ENCODE peak calls at places on chromosomes 11 and 22, in six cellular contexts. M is A549, L is GM12878, Z is SK-N-SH, S is HepG2, B is HCT116. D is an unnamed sample.

GRCh38 chr11:61919841-61920631 is 2.7 kb upstream of the RAB3IL1 start:
- DNase-seq in M (peak; percentile 50), L (no peak), Z (peak; percentile 11), S (no peak), B (no peak), D (no peak)

GRCh38 chr22:42022162-42022847 is 23.7 kb downstream of the WBP2NL start:
- DNase-seq in M (no peak), L (peak; percentile 30), Z (no peak), S (no peak), B (no peak), D (peak; percentile 42)

GRCh38 chr22:22773979-22774738 is 113.5 kb upstream of the IGLL5 start:
- DNase-seq in M (no peak), L (no peak), Z (no peak), S (no peak), B (no peak), D (peak; percentile 45)

GRCh38 chr22:47624277-47625012 is 862.0 kb downstream of the TBC1D22A start:
- DNase-seq in M (no peak), L (no peak), Z (no peak), S (no peak), B (no peak), D (no peak)

GRCh38 chr11:6757373-6757967 is 14.3 kb downstream of the OR2AG2 start:
- DNase-seq in M (peak; percentile 35), L (no peak), Z (peak; percentile 27), S (peak; percentile 44), B (peak; percentile 32), D (peak; percentile 62)

GRCh38 chr11:79864882-79865281 is 424.1 kb upstream of the TENM4 start:
- DNase-seq in M (no peak), L (no peak), Z (no peak), S (no peak), B (no peak), D (no peak)

GRCh38 chr11:27040302-27041115 is at the start of gene BBOX1:
- DNase-seq in M (no peak), L (no peak), Z (peak; percentile 9), S (no peak), B (no peak), D (no peak)

GRCh38 chr11:64253481-64253880 is 2.2 kb downstream of the PLCB3 start:
- DNase-seq in M (no peak), L (no peak), Z (no peak), S (no peak), B (no peak), D (no peak)

GRCh38 chr22:45318168-45318557 is 8.4 kb downstream of the FAM118A start:
- DNase-seq in M (no peak), L (peak; percentile 68), Z (peak; percentile 75), S (no peak), B (no peak), D (peak; percentile 61)

GRCh38 chr11:118010738-118011461 is 24.7 kb downstream of the IL10RA start:
- DNase-seq in M (no peak), L (peak; percentile 86), Z (no peak), S (no peak), B (no peak), D (peak; percentile 93)

GRCh38 chr11:114059984-114060401 is 482 bp downstream of the ZBTB16 start:
- DNase-seq in M (no peak), L (no peak), Z (no peak), S (no peak), B (no peak), D (peak; percentile 85)

GRCh38 chr11:86983071-86983488 is 27.9 kb upstream of the FZD4 start:
- DNase-seq in M (no peak), L (no peak), Z (no peak), S (peak; percentile 66), B (no peak), D (no peak)

GRCh38 chr11:117305145-117305544 is 10.9 kb downstream of the BACE1 start:
- DNase-seq in M (no peak), L (no peak), Z (no peak), S (no peak), B (no peak), D (no peak)

GRCh38 chr11:102974552-102975280 is 19.2 kb upstream of the MMP13 start:
- DNase-seq in M (no peak), L (no peak), Z (no peak), S (no peak), B (no peak), D (no peak)

GRCh38 chr22:20211997-20212753 is 55.9 kb downstream of the RTN4R start:
- DNase-seq in M (no peak), L (no peak), Z (peak; percentile 94), S (no peak), B (peak; percentile 56), D (no peak)

GRCh38 chr11:122998727-122999370 is 17.2 kb upstream of the BSX start:
- DNase-seq in M (no peak), L (no peak), Z (no peak), S (no peak), B (no peak), D (no peak)

GRCh38 chr11:112297248-112297866 is 36.7 kb upstream of the PLET1 start:
- DNase-seq in M (no peak), L (no peak), Z (no peak), S (no peak), B (no peak), D (no peak)

GRCh38 chr11:46693597-46694012 is 6.8 kb downstream of the ARHGAP1 start:
- DNase-seq in M (no peak), L (no peak), Z (no peak), S (no peak), B (no peak), D (no peak)

GRCh38 chr11:31817054-31817620 is 6.0 kb upstream of the PAX6 start:
- DNase-seq in M (no peak), L (no peak), Z (peak; percentile 38), S (no peak), B (no peak), D (no peak)

GRCh38 chr11:19368726-19369364 is 128.1 kb upstream of the E2F8 start:
- DNase-seq in M (no peak), L (no peak), Z (no peak), S (no peak), B (no peak), D (peak; percentile 91)

GRCh38 chr11:19367051-19367709 is 126.4 kb upstream of the E2F8 start:
- DNase-seq in M (no peak), L (no peak), Z (no peak), S (no peak), B (no peak), D (no peak)

GRCh38 chr11:19370100-19370861 is 129.5 kb upstream of the E2F8 start:
- DNase-seq in M (no peak), L (no peak), Z (no peak), S (no peak), B (no peak), D (peak; percentile 51)

DNA sequence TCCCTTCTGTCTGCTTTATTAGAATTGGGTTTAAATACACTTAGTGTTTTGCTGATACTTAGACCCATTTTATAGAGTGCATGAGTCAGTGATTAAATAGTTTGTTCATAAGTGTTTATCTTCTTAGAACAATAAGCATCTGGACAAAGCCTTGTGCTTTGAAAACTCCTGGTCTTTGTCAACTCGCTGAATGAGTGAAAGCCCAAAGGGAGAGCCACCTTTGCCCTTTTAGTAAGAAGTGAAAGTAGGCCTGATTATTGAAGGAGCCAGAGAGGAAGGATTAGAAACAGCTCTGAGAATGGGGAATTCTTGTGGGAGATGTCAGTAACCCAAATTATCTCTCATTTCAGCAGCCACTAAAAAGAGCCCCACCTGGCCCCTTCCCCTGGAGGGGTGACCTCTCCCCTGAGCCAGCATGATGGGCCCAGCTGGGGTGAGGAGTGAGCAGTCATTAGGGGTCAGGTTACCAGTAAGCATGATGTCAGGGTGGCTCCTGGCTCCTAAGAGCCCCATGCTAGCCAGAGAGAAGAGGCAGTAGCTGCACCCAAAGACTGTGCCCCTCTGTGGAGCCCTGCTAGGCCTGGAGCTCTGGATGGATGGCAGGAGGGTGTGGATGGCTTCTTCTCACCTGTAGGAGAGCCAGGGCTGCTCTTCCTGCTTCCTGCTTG is 125.1 kb upstream of the E2F8 start:
- DNase-seq in M (no peak), L (no peak), Z (no peak), S (no peak), B (no peak), D (no peak)
- TF ChIP-seq MAX in M (no peak), L (no peak), Z (no peak), S (no peak), B (no peak), D (no peak)

GRCh38 chr11:92225563-92226308 is 1.1 kb downstream of the FAT3 start:
- DNase-seq in M (no peak), L (no peak), Z (peak; percentile 71), S (no peak), B (no peak), D (no peak)

GRCh38 chr11:92225206-92225562 is 566 bp downstream of the FAT3 start:
- DNase-seq in M (no peak), L (no peak), Z (no peak), S (no peak), B (no peak), D (no peak)

GRCh38 chr11:92222701-92223100 is 1.9 kb upstream of the FAT3 start:
- DNase-seq in M (no peak), L (no peak), Z (no peak), S (no peak), B (no peak), D (no peak)

GRCh38 chr11:92226331-92227232 is 2.0 kb downstream of the FAT3 start:
- DNase-seq in M (no peak), L (no peak), Z (peak; percentile 65), S (no peak), B (no peak), D (no peak)

GRCh38 chr11:92224394-92225205 is at the start of gene FAT3:
- DNase-seq in M (peak; percentile 37), L (no peak), Z (peak; percentile 83), S (no peak), B (no peak), D (no peak)
- H3K4me3 ChIP-seq in M (peak within 1 kb of the TSS; percentile 59), L (no peak within 1 kb of the TSS), Z (peak within 1 kb of the TSS; percentile 53), S (no peak within 1 kb of the TSS), B (no peak within 1 kb of the TSS), D (no peak within 1 kb of the TSS)

DNA sequence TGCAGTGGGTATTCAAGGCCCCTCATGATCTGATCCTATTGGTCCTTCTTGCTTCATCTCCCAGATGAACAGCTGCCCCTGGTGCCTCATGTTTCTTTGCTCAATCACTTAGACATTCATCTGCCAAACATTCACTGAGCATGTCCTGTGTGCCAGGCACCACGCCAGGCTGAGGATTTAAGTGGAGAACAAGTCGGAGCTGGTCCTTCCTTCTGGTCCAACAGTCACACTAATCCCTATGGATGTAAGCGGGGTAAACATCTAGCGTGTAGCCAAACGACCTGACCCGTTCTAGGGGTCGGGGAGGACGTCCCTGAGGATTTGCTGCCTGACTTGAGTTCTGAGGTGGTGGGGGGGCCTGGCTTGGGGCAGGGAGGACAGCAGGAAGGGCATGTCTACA is 21.9 kb downstream of the ZMAT5 start:
- DNase-seq in M (no peak), L (no peak), Z (no peak), S (no peak), B (no peak), D (no peak)
- TF ChIP-seq MAX in M (no peak), L (no peak), Z (no peak), S (no peak), B (no peak), D (no peak)

GRCh38 chr22:27792452-27793165 is 8.9 kb downstream of the MN1 start:
- DNase-seq in M (no peak), L (no peak), Z (no peak), S (no peak), B (no peak), D (no peak)

GRCh38 chr22:27794244-27794643 is 7.3 kb downstream of the MN1 start:
- DNase-seq in M (no peak), L (no peak), Z (no peak), S (no peak), B (no peak), D (no peak)

GRCh38 chr22:27790396-27791216 is 10.9 kb downstream of the MN1 start:
- DNase-seq in M (no peak), L (no peak), Z (no peak), S (no peak), B (no peak), D (no peak)

GRCh38 chr22:27788889-27789288 is 12.7 kb downstream of the MN1 start:
- DNase-seq in M (no peak), L (no peak), Z (no peak), S (no peak), B (no peak), D (no peak)

GRCh38 chr22:27791494-27792241 is 9.9 kb downstream of the MN1 start:
- DNase-seq in M (no peak), L (no peak), Z (no peak), S (no peak), B (no peak), D (no peak)
- H3K4me3 ChIP-seq in M (no peak overlapping the region), L (no peak overlapping the region), Z (no peak overlapping the region), S (no peak overlapping the region), B (no peak overlapping the region), D (no peak overlapping the region)